ENCODE peak calls at places on chromosomes 7 and 10, in five cellular contexts. I is naive thymus-derived CD8-positive, alpha-beta T cell; F is AG08395; G is upper lobe of right lung; M is naive B cell. H is an unnamed sample.

GRCh38 chr7:155810607-155811559 is 1.4 kb downstream of the SHH start:
- DNase-seq in G (no peak), I (no peak), M (no peak), F (no peak), H (no peak)

GRCh38 chr7:66591801-66592596 is 36.7 kb upstream of the KCTD7 start:
- DNase-seq in I (peak; percentile 88), G (peak; percentile 97), M (peak; percentile 85), F (peak; percentile 90), H (peak; percentile 89)

GRCh38 chr7:121088870-121089269 is 100.4 kb downstream of the CPED1 start:
- DNase-seq in G (no peak), F (no peak), M (no peak), I (no peak), H (no peak)

GRCh38 chr7:156160811-156161210 is 348.5 kb upstream of the SHH start:
- DNase-seq in I (no peak), G (peak; percentile 72), F (no peak), M (no peak), H (no peak)

GRCh38 chr7:39811161-39811614 is 138.9 kb upstream of the CDK13 start:
- DNase-seq in G (no peak), I (no peak), F (peak; percentile 45), M (no peak), H (peak; percentile 34)

GRCh38 chr7:831596-832291 is 532 bp upstream of the SUN1 start:
- DNase-seq in F (peak; percentile 85), M (no peak), I (peak; percentile 13), G (no peak), H (peak; percentile 93)

GRCh38 chr10:11036424-11037011 is 18.8 kb downstream of the CELF2 start:
- DNase-seq in M (no peak), F (peak; percentile 66), G (no peak), I (no peak), H (peak; percentile 22)

GRCh38 chr7:66754541-66754940 is 14.0 kb downstream of the RABGEF1 start:
- DNase-seq in I (no peak), G (no peak), F (no peak), M (no peak), H (no peak)

GRCh38 chr7:75727881-75728592 is 10.7 kb downstream of the HIP1 start:
- DNase-seq in M (no peak), G (peak; percentile 93), I (peak; percentile 38), F (no peak), H (peak; percentile 57)

GRCh38 chr10:74058658-74059057 is 60.7 kb downstream of the VCL start:
- DNase-seq in M (peak; percentile 41), G (no peak), I (peak; percentile 40), F (no peak), H (no peak)

GRCh38 chr7:85567983-85568382 is 381.1 kb upstream of the SEMA3D start:
- DNase-seq in M (no peak), G (no peak), F (no peak), I (no peak), H (no peak)

GRCh38 chr7:44791278-44792219 is 4.9 kb upstream of the PPIA start:
- DNase-seq in M (no peak), G (no peak), I (no peak), F (peak; percentile 77), H (peak; percentile 25)

GRCh38 chr10:103277713-103278299 is 868 bp downstream of the INA start:
- DNase-seq in M (no peak), G (no peak), I (no peak), F (no peak), H (no peak)

GRCh38 chr7:151453326-151453791 is 13.4 kb upstream of the CRYGN start:
- DNase-seq in G (peak; percentile 62), M (no peak), F (no peak), I (no peak), H (no peak)

GRCh38 chr10:103775786-103776185 is 79.6 kb downstream of the SH3PXD2A start:
- DNase-seq in F (no peak), M (no peak), G (no peak), I (no peak), H (no peak)

GRCh38 chr7:16594061-16594460 is 51.5 kb downstream of the ANKMY2 start:
- DNase-seq in M (no peak), I (no peak), G (no peak), F (peak; percentile 4), H (no peak)

GRCh38 chr7:47506716-47507354 is 75.1 kb downstream of the TNS3 start:
- DNase-seq in F (no peak), G (no peak), M (no peak), I (no peak), H (no peak)

GRCh38 chr7:137874390-137874789 is 27.6 kb upstream of the DGKI start:
- DNase-seq in G (no peak), M (no peak), F (peak; percentile 75), I (no peak), H (no peak)

H was measured in PC-9.